ENCODE peak calls at places on chromosomes 7 and 10, in seven cellular contexts. M, A, B, P, L, H and E are unnamed samples.

GRCh38 chr7:16708980-16709379 is 44.6 kb upstream of the TSPAN13 start:
- DNase-seq in L (no peak), H (peak; percentile 41), A (no peak), M (peak; percentile 93), B (peak; percentile 76), P (peak; percentile 49), E (no peak)

GRCh38 chr10:104371753-104372152 is 18.1 kb downstream of the CFAP58 start:
- DNase-seq in P (no peak), H (no peak), A (no peak), M (no peak), L (no peak), B (no peak), E (no peak)

GRCh38 chr7:44431091-44431608 is 59.3 kb downstream of the NUDCD3 start:
- DNase-seq in L (no peak), A (peak; percentile 36), B (peak; percentile 27), P (peak; percentile 72), H (peak; percentile 41), M (peak; percentile 32), E (no peak)

GRCh38 chr10:16643502-16643901 is 121.8 kb upstream of the C1QL3 start:
- DNase-seq in P (no peak), M (no peak), L (no peak), B (no peak), H (no peak), A (no peak), E (no peak)

GRCh38 chr10:79028056-79028430 is 40.7 kb upstream of the ZMIZ1 start:
- DNase-seq in A (no peak), P (no peak), M (no peak), B (no peak), L (no peak), H (no peak), E (peak; percentile 18)

GRCh38 chr10:62610649-62611229 is 193.8 kb upstream of the ADO start:
- DNase-seq in M (peak; percentile 44), L (peak; percentile 84), A (peak; percentile 77), P (peak; percentile 80), H (peak; percentile 45), B (peak; percentile 53), E (peak; percentile 23)

GRCh38 chr10:34420273-34420672 is 394.8 kb downstream of the PARD3 start:
- DNase-seq in P (no peak), M (no peak), A (no peak), B (peak; percentile 80), L (no peak), H (no peak), E (no peak)

GRCh38 chr10:51244739-51245138 is 170.5 kb downstream of the PRKG1 start:
- DNase-seq in M (peak; percentile 33), B (no peak), L (no peak), P (peak; percentile 93), A (no peak), H (no peak), E (no peak)

GRCh38 chr7:19413444-19413965 is 268.3 kb upstream of the FERD3L start:
- DNase-seq in M (no peak), L (no peak), H (no peak), B (no peak), P (no peak), A (no peak), E (no peak)

GRCh38 chr7:51140203-51140938 is 176.2 kb downstream of the COBL start:
- DNase-seq in M (no peak), L (no peak), B (no peak), A (no peak), P (no peak), H (no peak), E (no peak)

GRCh38 chr7:157910446-157910845 is 573.6 kb downstream of the DNAJB6 start:
- DNase-seq in L (no peak), H (no peak), P (no peak), M (no peak), A (no peak), B (no peak), E (no peak)

GRCh38 chr10:60704480-60704879 is 73.8 kb upstream of the CDK1 start:
- DNase-seq in L (no peak), A (no peak), H (no peak), P (no peak), M (peak; percentile 13), B (peak; percentile 34), E (no peak)

GRCh38 chr10:77768046-77768445 is 130.4 kb upstream of the KCNMA1 start:
- DNase-seq in M (no peak), H (no peak), B (no peak), L (no peak), A (no peak), P (no peak), E (no peak)

GRCh38 chr7:37248396-37248836 is 200.2 kb downstream of the ELMO1 start:
- DNase-seq in P (peak; percentile 98), H (no peak), M (no peak), L (no peak), B (no peak), A (no peak), E (peak; percentile 65)

GRCh38 chr7:24836084-24836483 is 78.8 kb upstream of the GSDME start:
- DNase-seq in M (no peak), P (no peak), B (no peak), H (no peak), A (no peak), L (no peak), E (no peak)

GRCh38 chr7:50227623-50228618 is 76.6 kb upstream of the IKZF1 start:
- DNase-seq in H (no peak), L (no peak), A (no peak), B (no peak), M (no peak), P (no peak), E (no peak)

GRCh38 chr7:27547401-27547800 is 115.3 kb downstream of the HIBADH start:
- DNase-seq in L (no peak), B (no peak), P (peak; percentile 72), M (no peak), A (no peak), H (no peak), E (no peak)

GRCh38 chr10:44986670-44987069 is 8.1 kb upstream of the DEPP1 start:
- DNase-seq in A (no peak), H (no peak), B (no peak), M (no peak), L (no peak), P (no peak), E (no peak)

GRCh38 chr10:124511205-124512039 is 49.8 kb downstream of the LHPP start:
- DNase-seq in B (no peak), M (no peak), A (peak; percentile 36), P (no peak), H (no peak), L (no peak), E (no peak)

GRCh38 chr7:78400038-78400437 is 601.5 kb downstream of the PHTF2 start:
- DNase-seq in L (no peak), A (no peak), B (no peak), H (no peak), M (no peak), P (no peak), E (no peak)

GRCh38 chr10:129796611-129797420 is 167.3 kb downstream of the EBF3 start:
- DNase-seq in M (no peak), H (no peak), L (no peak), P (no peak), B (no peak), A (no peak), E (no peak)

GRCh38 chr10:95759233-95759826 is 3.4 kb downstream of the ENTPD1 start:
- DNase-seq in P (no peak), M (no peak), L (no peak), H (no peak), A (no peak), B (no peak), E (no peak)

GRCh38 chr10:71222541-71223364 is 10.4 kb downstream of the UNC5B start:
- DNase-seq in M (no peak), B (no peak), A (no peak), H (peak; percentile 26), L (no peak), P (peak; percentile 63), E (no peak)